ENCODE peak calls at places on chromosomes 13 and 19, in nine cellular contexts. V, A, E, H, T, R, J, Z and S are unnamed samples. For H3K27me3, the result is how much of the 10 kb centered on the place peaks cover.

GRCh38 chr19:10960314-10961072 is at the start of gene SMARCA4:
- DNase-seq in Z (peak), T (peak), V (peak), H (peak), R (peak), E (peak), J (peak), A (peak), S (peak)

GRCh38 chr13:19604306-19604705 is 29.2 kb upstream of the MPHOSPH8 start:
- DNase-seq in H (no peak), A (no peak), V (no peak), E (no peak), T (no peak), R (no peak), J (no peak), Z (no peak), S (no peak)

GRCh38 chr19:41322451-41322850 is 12.5 kb downstream of the CCDC97 start:
- DNase-seq in A (no peak), Z (no peak), H (no peak), R (no peak), E (no peak), T (no peak), J (no peak), V (no peak), S (no peak)

GRCh38 chr19:43711751-43712355 is 4.0 kb upstream of the IRGC start:
- DNase-seq in R (peak), J (no peak), V (peak), E (no peak), Z (no peak), T (no peak), A (no peak), H (no peak), S (no peak)

GRCh38 chr13:24271611-24272451 is 37.5 kb upstream of the C1QTNF9 start:
- DNase-seq in V (peak), E (peak), Z (peak), A (no peak), R (peak), J (peak), H (peak), T (peak), S (peak)

GRCh38 chr13:99386911-99387788 is 80.0 kb upstream of the GPR183 start:
- DNase-seq in H (no peak), E (peak), R (peak), A (no peak), Z (no peak), J (peak), T (no peak), V (peak), S (peak)

GRCh38 chr13:29909975-29910674 is 59.7 kb upstream of the UBL3 start:
- DNase-seq in H (no peak), J (no peak), E (no peak), T (no peak), V (no peak), Z (peak), A (no peak), R (no peak), S (no peak)

GRCh38 chr19:12969292-12969988 is at the start of gene DAND5:
- DNase-seq in A (no peak), R (no peak), J (peak), H (no peak), V (no peak), T (peak), E (peak), Z (no peak), S (no peak)

GRCh38 chr19:6610934-6611370 is 20.0 kb upstream of the CD70 start:
- DNase-seq in E (no peak), T (no peak), A (no peak), J (no peak), V (no peak), Z (peak), R (no peak), H (no peak), S (no peak)

GRCh38 chr19:47378246-47378645 is 29.1 kb downstream of the DHX34 start:
- DNase-seq in E (no peak), H (no peak), R (no peak), J (no peak), V (no peak), T (no peak), Z (no peak), A (no peak), S (no peak)

GRCh38 chr13:46304546-46304945 is 82.5 kb downstream of the RUBCNL start:
- DNase-seq in J (no peak), H (no peak), R (no peak), T (no peak), A (no peak), Z (no peak), E (no peak), V (no peak), S (no peak)

GRCh38 chr13:72295173-72295572 is 428.2 kb upstream of the DACH1 start:
- DNase-seq in T (no peak), A (no peak), H (peak), E (no peak), Z (no peak), R (no peak), V (no peak), J (no peak), S (no peak)

GRCh38 chr19:37594064-37594981 is at the start of the genes ZNF540 and ZNF571:
- DNase-seq in A (peak), Z (peak), J (peak), T (peak), H (peak), V (peak), E (peak), R (peak), S (peak)

GRCh38 chr13:103067751-103068563 is 1.7 kb upstream of the SLC10A2 start:
- DNase-seq in R (peak), A (no peak), T (no peak), J (no peak), Z (no peak), V (peak), E (no peak), H (no peak), S (peak)

GRCh38 chr19:46065486-46065885 is 24.7 kb upstream of the IGFL4 start:
- DNase-seq in R (no peak), A (no peak), T (no peak), V (no peak), Z (no peak), J (no peak), H (no peak), E (peak), S (no peak)

GRCh38 chr13:40024962-40025714 is 369.7 kb downstream of the COG6 start:
- DNase-seq in H (no peak), J (no peak), A (no peak), T (no peak), E (no peak), Z (no peak), R (no peak), V (no peak), S (no peak)

GRCh38 chr19:18239303-18239702 is 13.1 kb upstream of the PDE4C start:
- DNase-seq in A (no peak), H (no peak), E (no peak), J (no peak), R (no peak), Z (no peak), V (no peak), T (no peak), S (no peak)

GRCh38 chr13:112060431-112060830 is 6.5 kb upstream of the SOX1 start:
- DNase-seq in V (no peak), J (no peak), E (no peak), A (no peak), Z (no peak), H (no peak), R (no peak), T (no peak), S (no peak)

GRCh38 chr19:35513975-35514809 is 743 bp upstream of the DMKN start:
- DNase-seq in E (no peak), R (no peak), A (no peak), Z (no peak), V (no peak), H (no peak), J (no peak), T (no peak), S (peak)

GRCh38 chr19:16372065-16372915 is 47.7 kb downstream of the KLF2 start:
- DNase-seq in J (no peak), T (peak), V (no peak), A (no peak), Z (no peak), E (no peak), R (no peak), H (no peak), S (no peak)

GRCh38 chr13:114101831-114102520 is 30.4 kb downstream of the RASA3 start:
- DNase-seq in H (no peak), Z (no peak), R (peak), J (no peak), E (no peak), V (peak), T (peak), A (no peak), S (no peak)

GRCh38 chr19:51131780-51132680 is 7.3 kb downstream of the SIGLEC9 start:
- DNase-seq in H (peak), T (peak), J (peak), V (peak), R (peak), Z (peak), A (no peak), E (peak), S (peak)

GRCh38 chr13:77918391-77919261 is at the start of gene EDNRB:
- DNase-seq in E (peak), J (peak), H (no peak), Z (peak), V (peak), T (peak), A (no peak), R (peak), S (peak)

GRCh38 chr13:53137777-53138176 is 109.2 kb downstream of the OLFM4 start:
- DNase-seq in T (no peak), V (no peak), A (no peak), Z (peak), R (no peak), E (no peak), J (no peak), H (no peak), S (no peak)

GRCh38 chr13:48001127-48001881 is at the start of gene SUCLA2:
- DNase-seq in J (peak), A (peak), V (peak), R (peak), E (peak), H (peak), Z (peak), T (peak), S (peak)

GRCh38 chr13:104976964-104977363 is 1558.5 kb downstream of the EFNB2 start:
- DNase-seq in R (no peak), T (no peak), V (no peak), H (no peak), A (no peak), Z (no peak), E (no peak), J (no peak), S (no peak)

GRCh38 chr13:27541386-27541785 is 78.9 kb downstream of the LNX2 start:
- DNase-seq in Z (peak), T (no peak), V (no peak), A (no peak), H (no peak), J (no peak), R (no peak), E (no peak), S (no peak)

GRCh38 chr13:98450495-98451167 is 126.3 kb downstream of the STK24 start:
- DNase-seq in A (no peak), T (peak), H (no peak), R (no peak), J (no peak), E (no peak), V (no peak), Z (no peak), S (no peak)

GRCh38 chr13:42892760-42893159 is 99.3 kb downstream of the EPSTI1 start:
- DNase-seq in V (no peak), E (no peak), T (no peak), H (no peak), Z (peak), A (no peak), J (no peak), R (no peak), S (no peak)

DNA sequence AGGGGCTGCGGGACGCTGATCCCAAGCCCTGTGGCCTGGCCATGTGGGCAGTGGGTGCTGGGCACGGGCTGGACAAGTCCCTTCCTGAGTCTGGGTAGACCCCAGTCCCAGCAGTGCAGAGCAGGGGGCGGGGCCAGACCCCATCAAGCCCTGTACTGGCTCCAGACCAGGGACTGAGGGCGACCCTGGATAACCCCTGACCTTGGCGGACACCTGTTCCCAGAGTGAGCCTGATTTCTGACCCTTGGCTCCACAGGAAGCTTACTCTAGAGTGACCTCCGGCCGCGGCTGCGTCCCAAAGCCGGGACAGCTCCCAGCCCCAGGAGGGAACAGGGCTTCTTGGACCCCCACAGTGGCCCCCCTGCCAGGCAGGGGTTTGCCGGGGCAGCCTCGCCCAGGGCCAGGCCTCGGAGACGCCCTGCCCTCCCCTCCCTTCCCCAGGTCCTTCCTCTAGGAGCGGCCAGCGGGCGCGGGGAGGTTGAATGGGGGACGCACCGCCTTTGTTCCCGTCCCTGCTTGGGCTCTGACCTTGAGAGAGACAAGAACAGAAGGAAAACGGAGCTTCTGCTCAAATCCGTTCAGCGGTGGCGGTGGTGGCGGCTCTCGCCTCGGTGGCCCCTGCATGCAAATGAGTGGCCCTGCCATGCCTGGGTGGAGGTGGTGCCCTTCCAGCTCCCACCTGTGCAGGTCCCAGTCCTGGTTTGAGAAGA is 2.3 kb upstream of the EFNA2 start:
- DNase-seq in J (no peak), E (no peak), T (no peak), H (no peak), Z (no peak), A (no peak), V (no peak), R (no peak), S (peak)
- H3K27me3 ChIP-seq in J (under half), E (under half), T (under half), H (under half), Z (under half), A (under half), V (under half), R (under half), S (under half)

DNA sequence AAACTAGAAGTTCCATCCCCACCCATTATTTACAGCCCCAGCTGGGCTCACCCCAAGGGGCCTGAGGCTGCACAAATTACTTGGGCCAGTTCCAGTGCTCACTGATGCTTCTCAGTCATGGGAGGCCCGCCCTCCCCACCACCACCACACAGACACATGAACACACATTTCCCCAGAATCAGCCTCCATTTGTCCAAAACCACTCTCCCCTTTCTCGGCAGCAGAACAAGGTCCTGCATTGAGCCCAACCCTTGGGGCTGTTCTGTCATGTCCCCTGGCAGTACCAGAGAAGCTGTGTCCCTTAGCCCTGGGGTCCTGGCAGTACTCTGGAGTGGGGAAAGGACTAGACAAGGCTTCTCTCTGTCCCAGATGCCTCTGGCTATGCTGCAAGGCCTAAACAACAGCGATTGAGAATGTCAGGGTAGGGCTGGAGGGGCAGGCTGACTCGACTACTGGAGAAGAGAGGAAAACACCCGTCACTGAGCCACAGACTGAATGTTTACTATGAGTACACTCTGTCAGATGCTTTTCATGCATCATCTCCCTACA is 21.8 kb downstream of the SAMD4B start:
- DNase-seq in H (no peak), T (peak), J (no peak), A (no peak), E (no peak), V (no peak), Z (peak), R (no peak), S (no peak)
- TF ChIP-seq POLR2A in H (no peak), T (no peak), J (no peak), A (no peak), E (no peak), V (no peak), Z (peak), R (no peak), S (no peak)

DNA sequence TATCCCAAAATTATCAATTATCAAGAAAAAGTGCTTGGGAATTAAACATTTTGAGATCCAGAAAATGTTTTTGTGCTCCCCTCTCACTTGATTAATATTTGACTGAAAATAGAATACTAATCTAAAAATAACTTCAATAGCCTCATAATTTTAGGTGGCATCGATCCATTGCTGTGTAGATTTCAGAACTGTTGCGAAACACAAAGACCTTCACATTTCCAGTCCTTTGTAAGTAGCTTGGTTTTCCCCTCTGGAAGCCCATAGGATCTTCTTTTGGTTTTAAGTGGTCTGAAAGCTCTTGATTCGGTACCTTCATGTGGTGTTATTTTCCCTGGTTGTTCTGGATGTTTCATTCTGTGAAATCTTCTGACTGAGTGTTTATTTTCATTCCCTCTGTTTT is 176.5 kb downstream of the NUFIP1 start:
- DNase-seq in E (no peak), V (no peak), A (no peak), T (no peak), H (no peak), Z (no peak), R (no peak), J (no peak), S (no peak)
- H3K27ac ChIP-seq in E (peak), V (no peak), A (no peak), T (no peak), H (no peak), Z (no peak), R (no peak), J (no peak), S (no peak)

DNA sequence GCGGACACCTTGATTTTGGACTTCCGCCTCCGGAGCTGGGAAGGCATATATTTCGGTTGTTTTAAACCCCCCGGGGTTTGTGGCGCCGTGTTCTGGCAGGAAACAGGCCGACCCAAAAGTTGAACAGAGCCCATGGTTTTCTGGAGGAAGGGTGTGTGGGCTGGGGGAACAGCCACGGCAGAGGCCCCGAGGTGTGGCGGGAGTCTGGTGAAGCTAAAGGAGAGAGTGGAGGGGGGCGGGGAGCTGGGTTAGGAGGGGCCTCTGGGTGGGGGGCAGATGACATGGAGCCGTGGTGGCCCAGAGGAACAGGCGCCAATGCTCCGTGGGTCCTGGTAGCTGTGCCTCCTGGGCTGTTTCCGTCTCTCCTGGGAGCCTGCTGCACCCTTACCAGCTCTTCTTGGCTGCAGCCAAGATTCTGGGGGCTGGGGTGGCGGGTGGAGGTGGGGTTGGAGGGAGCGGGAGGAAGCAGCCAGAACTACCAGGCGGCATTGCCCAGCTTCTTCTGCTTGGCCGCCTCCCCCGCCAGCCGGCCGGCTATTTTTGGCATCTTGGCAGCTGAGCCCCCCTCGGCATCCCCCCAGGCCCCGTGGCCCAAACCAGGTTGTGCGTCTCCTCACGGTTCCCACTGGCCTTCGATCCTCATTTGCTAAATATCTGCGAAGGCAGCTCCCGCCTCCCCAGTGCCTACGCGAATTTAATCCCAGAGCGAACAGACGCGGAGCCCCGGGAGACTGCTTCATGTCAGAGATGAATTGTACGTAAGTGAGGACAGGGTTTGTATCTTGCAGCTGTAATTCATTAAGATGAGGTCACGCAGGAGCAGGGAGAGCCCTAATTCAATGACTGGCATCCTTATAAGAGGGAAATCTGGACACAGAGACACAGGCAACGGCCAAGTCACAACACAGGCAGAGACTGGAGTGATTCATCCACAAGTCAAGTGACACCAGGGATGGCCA is 12.7 kb upstream of the PEAK3 start:
- DNase-seq in H (no peak), E (peak), Z (peak), T (peak), R (no peak), J (no peak), V (no peak), A (no peak), S (no peak)
- H3K27me3 ChIP-seq in H (under half), E (under half), Z (under half), T (under half), R (under half), J (under half), V (half or more), A (under half), S (under half)